ENCODE peak calls at places on chromosomes 12 and 14, in four cellular contexts. One of them, this sample, is unnamed.
A peak's percentile ranks its signal among the peaks of the same experiment; 100 is the strongest.

GRCh38 chr14:21136024-21136423 is 19.8 kb downstream of the OR5AU1 start:
- DNase-seq in stomach: no peak
- DNase-seq in neuronal stem cell: peak; percentile 4
- DNase-seq in right cardiac atrium: no peak
- DNase-seq in this sample: no peak

GRCh38 chr12:103956515-103957027 is 9.1 kb upstream of the TDG start:
- DNase-seq in stomach: no peak
- DNase-seq in neuronal stem cell: no peak
- DNase-seq in right cardiac atrium: no peak
- DNase-seq in this sample: peak; percentile 69

GRCh38 chr14:33063521-33063920 is 124.8 kb downstream of the NPAS3 start:
- DNase-seq in stomach: no peak
- DNase-seq in neuronal stem cell: no peak
- DNase-seq in right cardiac atrium: no peak
- DNase-seq in this sample: no peak

GRCh38 chr12:42779186-42779859 is 189.8 kb upstream of the PRICKLE1 start:
- DNase-seq in stomach: no peak
- DNase-seq in neuronal stem cell: no peak
- DNase-seq in right cardiac atrium: no peak
- DNase-seq in this sample: no peak

GRCh38 chr12:81520064-81520945 is 238.8 kb downstream of the PPFIA2 start:
- DNase-seq in stomach: no peak
- DNase-seq in neuronal stem cell: no peak
- DNase-seq in right cardiac atrium: no peak
- DNase-seq in this sample: no peak

GRCh38 chr14:67137744-67138371 is 51.4 kb upstream of the GARIN2 start:
- DNase-seq in stomach: no peak
- DNase-seq in neuronal stem cell: no peak
- DNase-seq in right cardiac atrium: no peak
- DNase-seq in this sample: no peak

GRCh38 chr12:45745861-45746277 is 16.4 kb downstream of the ARID2 start:
- DNase-seq in stomach: no peak
- DNase-seq in neuronal stem cell: no peak
- DNase-seq in right cardiac atrium: no peak
- DNase-seq in this sample: no peak

GRCh38 chr12:71461787-71462328 is 22.3 kb downstream of the LGR5 start:
- DNase-seq in stomach: no peak
- DNase-seq in neuronal stem cell: no peak
- DNase-seq in right cardiac atrium: no peak
- DNase-seq in this sample: no peak

GRCh38 chr14:67276131-67276530 is 34.9 kb downstream of the PALS1 start:
- DNase-seq in stomach: no peak
- DNase-seq in neuronal stem cell: no peak
- DNase-seq in right cardiac atrium: no peak
- DNase-seq in this sample: no peak

GRCh38 chr12:64400041-64400440 is 4.2 kb upstream of the XPOT start:
- DNase-seq in stomach: no peak
- DNase-seq in neuronal stem cell: no peak
- DNase-seq in right cardiac atrium: no peak
- DNase-seq in this sample: no peak

GRCh38 chr14:61475316-61475715 is 153.9 kb downstream of the PRKCH start:
- DNase-seq in stomach: no peak
- DNase-seq in neuronal stem cell: peak; percentile 37
- DNase-seq in right cardiac atrium: no peak
- DNase-seq in this sample: peak; percentile 33

GRCh38 chr12:14982562-14982961 is 9.7 kb downstream of the PDE6H start:
- DNase-seq in stomach: no peak
- DNase-seq in neuronal stem cell: no peak
- DNase-seq in right cardiac atrium: no peak
- DNase-seq in this sample: no peak

GRCh38 chr12:91958816-91959215 is 186.8 kb downstream of the BTG1 start:
- DNase-seq in stomach: no peak
- DNase-seq in neuronal stem cell: no peak
- DNase-seq in right cardiac atrium: no peak
- DNase-seq in this sample: no peak

GRCh38 chr12:98754095-98754494 is 109.0 kb downstream of the APAF1 start:
- DNase-seq in stomach: no peak
- DNase-seq in neuronal stem cell: no peak
- DNase-seq in right cardiac atrium: no peak
- DNase-seq in this sample: no peak

GRCh38 chr12:49796606-49797451 is 31.4 kb downstream of the NCKAP5L start:
- DNase-seq in stomach: no peak
- DNase-seq in neuronal stem cell: no peak
- DNase-seq in right cardiac atrium: no peak
- DNase-seq in this sample: no peak

GRCh38 chr14:38255673-38256357 is at the start of gene CLEC14A:
- DNase-seq in stomach: no peak
- DNase-seq in neuronal stem cell: no peak
- DNase-seq in right cardiac atrium: peak; percentile 83
- DNase-seq in this sample: peak; percentile 59

GRCh38 chr14:28254768-28255167 is 511.8 kb upstream of the FOXG1 start:
- DNase-seq in stomach: no peak
- DNase-seq in neuronal stem cell: no peak
- DNase-seq in right cardiac atrium: no peak
- DNase-seq in this sample: no peak

GRCh38 chr12:86006727-86007126 is 132.6 kb downstream of the NTS start:
- DNase-seq in stomach: no peak
- DNase-seq in neuronal stem cell: no peak
- DNase-seq in right cardiac atrium: no peak
- DNase-seq in this sample: no peak

DNA sequence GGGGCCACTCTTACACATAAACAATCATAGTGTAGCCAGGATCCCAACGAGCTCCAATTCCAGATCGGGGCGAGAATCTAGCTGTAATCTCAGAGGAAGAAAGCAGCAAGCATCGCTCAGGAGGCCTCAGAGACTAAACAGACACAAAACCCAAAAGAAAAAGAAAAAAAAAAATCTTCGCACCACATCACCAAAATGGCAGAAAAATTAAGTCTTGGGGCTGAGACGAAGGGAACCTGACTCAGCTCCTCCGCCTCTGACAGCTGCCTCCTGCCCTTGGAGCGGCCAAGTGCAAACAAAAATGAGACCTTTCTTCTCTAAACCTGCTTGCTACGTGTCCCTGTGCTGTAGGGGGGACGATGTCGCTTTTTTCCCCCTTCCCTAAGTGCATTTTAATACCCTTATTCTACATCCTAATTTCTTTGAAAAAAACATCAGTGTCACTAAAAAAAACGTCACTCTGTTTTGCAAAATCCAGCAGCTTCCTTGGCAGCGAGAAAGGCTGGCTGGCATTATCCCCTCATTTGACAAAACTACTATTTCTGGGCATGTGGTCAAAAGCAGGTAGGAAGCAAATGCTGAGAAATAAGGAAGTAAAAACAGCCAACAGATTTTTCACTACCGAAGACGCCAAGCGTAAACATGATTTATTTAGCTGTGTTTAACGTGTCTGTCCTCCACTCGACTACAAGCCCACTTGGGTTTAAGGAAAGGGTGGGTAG is 30.5 kb downstream of the BCL11B start:
- DNase-seq in stomach: no peak
- DNase-seq in neuronal stem cell: no peak
- DNase-seq in right cardiac atrium: no peak
- DNase-seq in this sample: no peak
- H3K4me1 ChIP-seq in stomach: peaks cover 9% of the 10 kb centered on the region
- H3K4me1 ChIP-seq in neuronal stem cell: peaks cover 3% of the 10 kb centered on the region
- H3K4me1 ChIP-seq in right cardiac atrium: no peaks in the 10 kb centered on the region
- H3K4me1 ChIP-seq in this sample: peaks cover 4% of the 10 kb centered on the region

GRCh38 chr14:35296505-35296904 is 4.3 kb downstream of the PSMA6 start:
- DNase-seq in stomach: no peak
- DNase-seq in neuronal stem cell: no peak
- DNase-seq in right cardiac atrium: no peak
- DNase-seq in this sample: no peak
- H3K4me1 ChIP-seq in stomach: peaks cover 88% of the 10 kb centered on the region
- H3K4me1 ChIP-seq in neuronal stem cell: no peaks in the 10 kb centered on the region
- H3K4me1 ChIP-seq in right cardiac atrium: peaks cover 1% of the 10 kb centered on the region
- H3K4me1 ChIP-seq in this sample: no peaks in the 10 kb centered on the region

GRCh38 chr12:79674629-79675028 is 16.1 kb downstream of the PAWR start:
- DNase-seq in stomach: no peak
- DNase-seq in neuronal stem cell: no peak
- DNase-seq in right cardiac atrium: no peak
- DNase-seq in this sample: no peak

GRCh38 chr12:79680051-79680450 is 10.7 kb downstream of the PAWR start:
- DNase-seq in stomach: no peak
- DNase-seq in neuronal stem cell: no peak
- DNase-seq in right cardiac atrium: no peak
- DNase-seq in this sample: no peak

GRCh38 chr12:79678306-79678705 is 12.5 kb downstream of the PAWR start:
- DNase-seq in stomach: no peak
- DNase-seq in neuronal stem cell: no peak
- DNase-seq in right cardiac atrium: no peak
- DNase-seq in this sample: no peak

GRCh38 chr12:79676579-79676978 is 14.2 kb downstream of the PAWR start:
- DNase-seq in stomach: no peak
- DNase-seq in neuronal stem cell: no peak
- DNase-seq in right cardiac atrium: no peak
- DNase-seq in this sample: no peak

DNA sequence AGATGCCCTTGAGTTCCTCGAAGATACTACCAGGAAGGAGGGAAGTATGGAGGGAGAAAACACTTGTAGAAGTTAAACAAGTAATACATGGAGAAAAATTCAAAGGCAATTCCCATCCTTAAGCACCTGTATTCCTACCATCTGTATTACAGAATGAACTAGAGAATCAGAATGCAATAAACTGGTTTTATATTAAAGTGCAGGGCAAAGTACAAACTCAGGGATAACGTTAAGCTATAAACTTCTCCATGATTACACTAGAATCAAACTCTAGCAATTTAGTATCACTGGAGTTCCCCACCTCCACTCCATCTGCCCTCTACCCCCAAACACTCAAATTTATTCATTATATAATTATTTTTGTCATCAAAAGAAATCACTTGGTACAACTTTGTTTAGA is 13.1 kb downstream of the PAWR start:
- DNase-seq in stomach: no peak
- DNase-seq in neuronal stem cell: no peak
- DNase-seq in right cardiac atrium: no peak
- DNase-seq in this sample: no peak
- H3K4me1 ChIP-seq in stomach: peaks cover 58% of the 10 kb centered on the region
- H3K4me1 ChIP-seq in neuronal stem cell: peaks cover 3% of the 10 kb centered on the region
- H3K4me1 ChIP-seq in right cardiac atrium: no peaks in the 10 kb centered on the region
- H3K4me1 ChIP-seq in this sample: peaks cover 8% of the 10 kb centered on the region

DNA sequence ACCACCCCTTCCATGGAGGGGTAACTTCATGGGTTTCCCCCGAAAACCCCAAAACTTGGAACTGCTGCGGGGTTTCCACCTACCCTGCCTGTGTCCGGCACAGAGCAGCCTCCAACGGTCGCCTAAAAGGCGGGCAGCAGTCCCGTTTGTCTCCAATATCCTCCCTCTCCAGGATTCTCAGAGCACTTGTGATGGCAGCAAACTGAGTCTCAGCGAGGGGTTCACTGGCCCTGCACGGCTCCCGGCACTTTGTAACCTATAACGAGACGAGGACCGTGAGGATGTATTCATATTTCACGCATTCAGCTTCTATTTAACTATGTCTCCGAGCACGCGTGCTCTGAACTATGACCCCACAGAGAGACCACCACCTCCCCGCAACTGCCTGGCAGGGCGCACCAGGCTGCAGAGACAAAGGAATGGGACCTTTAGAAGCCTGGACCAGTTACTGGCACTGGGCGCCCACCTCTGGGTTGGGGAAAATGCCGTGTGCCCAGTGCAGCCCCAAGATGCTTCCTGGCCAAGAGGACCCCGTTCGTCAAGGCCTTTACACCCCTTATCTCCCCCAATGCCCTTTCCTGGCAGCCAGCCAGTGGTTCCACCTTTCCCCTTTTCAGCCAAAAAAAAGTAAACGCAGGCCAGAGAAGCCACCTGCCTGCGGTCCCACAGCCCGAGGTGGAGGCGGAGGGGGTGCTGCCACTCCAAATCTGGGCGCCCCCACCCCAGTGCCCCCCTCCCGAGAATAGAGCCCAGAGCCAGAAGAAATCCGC is 173.1 kb upstream of the RTL1 start:
- DNase-seq in stomach: peak; percentile 23
- DNase-seq in neuronal stem cell: no peak
- DNase-seq in right cardiac atrium: no peak
- DNase-seq in this sample: peak; percentile 37
- H3K4me1 ChIP-seq in stomach: peaks cover 18% of the 10 kb centered on the region
- H3K4me1 ChIP-seq in neuronal stem cell: peaks cover 24% of the 10 kb centered on the region
- H3K4me1 ChIP-seq in right cardiac atrium: no peaks in the 10 kb centered on the region
- H3K4me1 ChIP-seq in this sample: no peaks in the 10 kb centered on the region

GRCh38 chr12:124361074-124361965 is 66.4 kb downstream of the RFLNA start:
- DNase-seq in stomach: no peak
- DNase-seq in neuronal stem cell: no peak
- DNase-seq in right cardiac atrium: no peak
- DNase-seq in this sample: no peak

GRCh38 chr12:124357616-124358015 is 62.7 kb downstream of the RFLNA start:
- DNase-seq in stomach: no peak
- DNase-seq in neuronal stem cell: no peak
- DNase-seq in right cardiac atrium: no peak
- DNase-seq in this sample: no peak

GRCh38 chr12:124356221-124356620 is 61.3 kb downstream of the RFLNA start:
- DNase-seq in stomach: no peak
- DNase-seq in neuronal stem cell: no peak
- DNase-seq in right cardiac atrium: no peak
- DNase-seq in this sample: no peak

GRCh38 chr12:124359671-124360581 is 65.0 kb downstream of the RFLNA start:
- DNase-seq in stomach: peak; percentile 94
- DNase-seq in neuronal stem cell: no peak
- DNase-seq in right cardiac atrium: peak; percentile 94
- DNase-seq in this sample: peak; percentile 98

GRCh38 chr12:124358572-124358971 is 63.7 kb downstream of the RFLNA start:
- DNase-seq in stomach: no peak
- DNase-seq in neuronal stem cell: no peak
- DNase-seq in right cardiac atrium: no peak
- DNase-seq in this sample: no peak
- H3K4me1 ChIP-seq in stomach: peaks cover 50% of the 10 kb centered on the region
- H3K4me1 ChIP-seq in neuronal stem cell: no peaks in the 10 kb centered on the region
- H3K4me1 ChIP-seq in right cardiac atrium: peaks cover 17% of the 10 kb centered on the region
- H3K4me1 ChIP-seq in this sample: no peaks in the 10 kb centered on the region

GRCh38 chr12:127596881-127597280 is 670.1 kb upstream of the TMEM132C start:
- DNase-seq in stomach: no peak
- DNase-seq in neuronal stem cell: no peak
- DNase-seq in right cardiac atrium: no peak
- DNase-seq in this sample: no peak

GRCh38 chr12:127594351-127594970 is 672.5 kb upstream of the TMEM132C start:
- DNase-seq in stomach: no peak
- DNase-seq in neuronal stem cell: no peak
- DNase-seq in right cardiac atrium: no peak
- DNase-seq in this sample: no peak

GRCh38 chr12:127599441-127599840 is 667.5 kb upstream of the TMEM132C start:
- DNase-seq in stomach: no peak
- DNase-seq in neuronal stem cell: no peak
- DNase-seq in right cardiac atrium: no peak
- DNase-seq in this sample: no peak

GRCh38 chr12:127592278-127592677 is 674.7 kb upstream of the TMEM132C start:
- DNase-seq in stomach: no peak
- DNase-seq in neuronal stem cell: no peak
- DNase-seq in right cardiac atrium: no peak
- DNase-seq in this sample: no peak

DNA sequence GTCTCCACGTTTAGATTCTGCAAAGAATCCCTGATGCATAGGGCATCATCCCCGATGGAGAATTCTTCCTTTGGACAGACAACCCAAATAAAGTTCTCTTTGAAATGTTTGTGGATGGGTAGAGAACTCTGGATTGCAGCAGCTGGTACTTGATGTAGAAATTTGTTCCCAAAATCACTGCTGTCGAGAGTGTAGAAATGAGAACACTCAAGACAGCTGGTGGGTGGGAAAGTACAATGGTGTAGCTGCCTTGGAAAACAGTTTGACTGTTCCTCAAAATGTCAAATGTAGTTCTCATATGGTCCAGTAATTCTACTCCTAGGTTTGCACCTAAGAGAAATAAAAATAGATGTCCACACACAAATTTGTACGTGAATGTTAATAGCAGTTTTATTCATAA is 671.5 kb upstream of the TMEM132C start:
- DNase-seq in stomach: no peak
- DNase-seq in neuronal stem cell: no peak
- DNase-seq in right cardiac atrium: no peak
- DNase-seq in this sample: no peak
- H3K4me1 ChIP-seq in stomach: no peaks in the 10 kb centered on the region
- H3K4me1 ChIP-seq in neuronal stem cell: no peaks in the 10 kb centered on the region
- H3K4me1 ChIP-seq in right cardiac atrium: no peaks in the 10 kb centered on the region
- H3K4me1 ChIP-seq in this sample: no peaks in the 10 kb centered on the region

This sample was measured in right lobe of liver.